ENCODE peak calls at places on chromosomes 2 and 18, in nine cellular contexts. H is Peyer's patch; U is lower lobe of right lung; I is IMR-90; P is MM.1S; T is heart right ventricle; L is ovary; E is CD8-positive, alpha-beta T cell; D is mucosa of descending colon. S is an unnamed sample. For H3K4me1, the result is how much of the 10 kb centered on the place peaks cover.

GRCh38 chr18:53971331-53971730 is 253.1 kb downstream of the MBD2 start:
- DNase-seq in H (no peak), U (no peak), I (no peak), P (no peak), T (no peak), L (no peak), E (no peak), D (no peak), S (peak)

GRCh38 chr2:72605836-72606442 is 219.9 kb downstream of the EXOC6B start:
- DNase-seq in H (no peak), U (no peak), I (peak), P (peak), T (no peak), L (no peak), E (no peak), D (no peak), S (no peak)

GRCh38 chr18:70288171-70288850 is 534 bp upstream of the SOCS6 start:
- DNase-seq in H (peak), U (peak), I (peak), P (no peak), T (peak), L (peak), E (no peak), D (peak), S (peak)

GRCh38 chr2:16623046-16623445 is 42.6 kb downstream of the CYRIA start:
- DNase-seq in H (no peak), U (no peak), I (peak), P (no peak), T (no peak), L (no peak), E (no peak), D (no peak), S (peak)

GRCh38 chr18:73742959-73743358 is 404.7 kb downstream of the FBXO15 start:
- DNase-seq in H (no peak), U (no peak), I (peak), P (no peak), T (no peak), L (no peak), E (no peak), D (no peak), S (no peak)

GRCh38 chr18:79365701-79366100 is 30.0 kb upstream of the NFATC1 start:
- DNase-seq in H (no peak), U (no peak), I (peak), P (no peak), T (no peak), L (no peak), E (no peak), D (no peak), S (no peak)

GRCh38 chr2:96934831-96935545 is 51.4 kb downstream of the FAM178B start:
- DNase-seq in H (no peak), U (no peak), I (no peak), P (no peak), T (no peak), L (no peak), E (no peak), D (peak), S (peak)

GRCh38 chr2:189633392-189633811 is 27.9 kb upstream of the ASNSD1 start:
- DNase-seq in H (no peak), U (no peak), I (no peak), P (no peak), T (no peak), L (no peak), E (no peak), D (no peak), S (no peak)

GRCh38 chr2:47904903-47905453 is 1.3 kb downstream of the FBXO11 start:
- DNase-seq in H (peak), U (peak), I (no peak), P (peak), T (no peak), L (peak), E (peak), D (peak), S (peak)

GRCh38 chr2:18940184-18940583 is 350.8 kb upstream of the NT5C1B start:
- DNase-seq in H (no peak), U (no peak), I (no peak), P (peak), T (no peak), L (no peak), E (no peak), D (no peak), S (no peak)

GRCh38 chr2:178331474-178332431 is 119.2 kb downstream of the PRKRA start:
- DNase-seq in H (no peak), U (no peak), I (no peak), P (no peak), T (no peak), L (no peak), E (no peak), D (no peak), S (no peak)

GRCh38 chr2:136801628-136802027 is 36.3 kb downstream of the THSD7B start:
- DNase-seq in H (no peak), U (no peak), I (no peak), P (no peak), T (no peak), L (no peak), E (no peak), D (no peak), S (no peak)

GRCh38 chr2:121532347-121532766 is 1.7 kb downstream of the RNU4ATAC start:
- DNase-seq in H (no peak), U (no peak), I (peak), P (no peak), T (no peak), L (no peak), E (no peak), D (no peak), S (no peak)

GRCh38 chr2:20537423-20538307 is 90.8 kb downstream of the RHOB start:
- DNase-seq in H (no peak), U (no peak), I (no peak), P (no peak), T (no peak), L (no peak), E (no peak), D (no peak), S (no peak)

GRCh38 chr2:20536619-20537422 is 89.9 kb downstream of the RHOB start:
- DNase-seq in H (no peak), U (no peak), I (no peak), P (no peak), T (no peak), L (no peak), E (no peak), D (no peak), S (no peak)

GRCh38 chr2:20532634-20533437 is 86.0 kb downstream of the RHOB start:
- DNase-seq in H (no peak), U (no peak), I (no peak), P (no peak), T (peak), L (no peak), E (no peak), D (no peak), S (peak)

GRCh38 chr2:20533993-20534591 is 87.2 kb downstream of the RHOB start:
- DNase-seq in H (no peak), U (no peak), I (no peak), P (no peak), T (no peak), L (no peak), E (no peak), D (no peak), S (no peak)

DNA sequence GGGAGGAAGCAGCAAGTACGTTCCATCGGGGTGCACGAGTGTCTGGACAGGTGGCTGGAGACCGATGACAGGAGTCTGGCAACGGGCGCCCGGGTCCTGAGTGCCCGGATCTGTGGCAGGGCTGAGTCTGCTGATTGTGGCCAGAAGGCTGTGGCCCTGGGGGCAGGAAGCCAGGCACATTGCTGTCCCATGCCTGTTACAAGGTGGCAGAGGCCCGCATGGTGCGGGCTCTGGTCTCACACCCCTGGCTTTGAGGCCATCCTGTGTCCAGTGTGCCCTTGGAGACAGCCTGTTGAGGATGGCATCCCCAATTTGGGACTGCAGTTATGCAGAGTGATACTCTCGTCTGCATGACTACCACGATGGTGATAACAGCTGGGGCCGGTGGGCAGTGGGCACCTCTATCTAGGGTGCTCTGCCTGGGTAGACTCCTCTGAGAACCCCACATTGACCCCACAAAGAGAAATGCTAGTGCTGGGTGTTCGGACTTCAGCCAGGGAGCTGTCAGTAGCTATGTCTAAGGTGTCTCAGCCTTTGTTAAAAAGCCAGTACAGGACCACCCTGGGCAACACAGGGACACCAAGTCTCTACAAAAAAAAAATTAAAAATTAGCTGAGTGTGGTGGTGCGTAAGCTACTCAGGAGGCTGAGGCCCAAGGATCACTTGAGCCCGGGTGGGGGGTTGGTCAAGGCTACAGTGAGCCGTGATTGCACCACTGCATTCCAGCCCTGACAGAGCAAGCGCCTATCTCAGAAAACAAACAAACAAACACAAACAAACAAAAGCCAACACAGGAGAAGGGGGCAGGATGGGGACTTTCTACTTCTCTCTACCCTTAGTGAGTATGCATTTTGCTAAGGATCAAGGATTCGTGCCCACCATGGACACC is 88.3 kb downstream of the RHOB start:
- DNase-seq in H (no peak), U (no peak), I (no peak), P (no peak), T (peak), L (no peak), E (no peak), D (no peak), S (no peak)
- H3K4me1 ChIP-seq in H (under half), U (under half), I (under half), P (under half), T (half or more), L (under half), E (under half), D (under half), S (under half)

DNA sequence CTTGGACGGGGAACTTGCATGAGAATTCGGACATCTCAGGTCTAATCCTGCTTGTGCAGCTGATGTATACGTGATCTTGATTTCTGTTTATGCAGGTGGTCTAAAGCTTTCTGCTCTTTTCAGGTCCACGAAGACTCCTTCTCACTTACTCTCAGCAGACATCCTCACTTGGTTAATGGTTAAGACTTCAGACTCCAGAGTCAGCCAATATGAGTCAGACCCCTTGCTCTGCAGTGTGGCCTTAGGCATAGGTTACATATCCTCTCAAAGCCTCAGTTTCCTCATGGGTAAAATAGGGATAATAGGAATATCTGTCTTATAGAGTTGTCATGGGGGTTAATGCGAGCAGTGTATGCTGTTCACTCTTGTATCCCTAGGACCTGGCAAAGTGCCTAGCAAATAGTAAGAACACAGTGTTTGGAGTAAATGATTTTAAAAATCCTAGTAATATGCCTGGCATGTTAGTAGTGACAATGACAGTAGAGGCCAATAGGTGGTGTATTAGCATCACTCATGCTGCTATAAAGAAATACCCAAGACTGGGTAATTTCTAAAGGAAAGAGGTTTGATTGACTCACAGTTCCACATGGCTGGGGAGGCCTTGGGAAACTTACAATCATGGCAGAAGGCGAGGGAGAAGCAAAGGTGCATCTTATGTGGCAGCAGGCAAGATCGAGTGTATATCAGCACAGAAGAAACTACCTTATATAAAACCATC is 42.3 kb downstream of the XRCC5 start:
- DNase-seq in H (no peak), U (no peak), I (peak), P (no peak), T (no peak), L (no peak), E (no peak), D (no peak), S (no peak)
- TF ChIP-seq CTCF in H (no peak), U (no peak), I (peak), P (no peak), T (no peak), L (no peak), E (no peak), D (no peak), S (peak)

DNA sequence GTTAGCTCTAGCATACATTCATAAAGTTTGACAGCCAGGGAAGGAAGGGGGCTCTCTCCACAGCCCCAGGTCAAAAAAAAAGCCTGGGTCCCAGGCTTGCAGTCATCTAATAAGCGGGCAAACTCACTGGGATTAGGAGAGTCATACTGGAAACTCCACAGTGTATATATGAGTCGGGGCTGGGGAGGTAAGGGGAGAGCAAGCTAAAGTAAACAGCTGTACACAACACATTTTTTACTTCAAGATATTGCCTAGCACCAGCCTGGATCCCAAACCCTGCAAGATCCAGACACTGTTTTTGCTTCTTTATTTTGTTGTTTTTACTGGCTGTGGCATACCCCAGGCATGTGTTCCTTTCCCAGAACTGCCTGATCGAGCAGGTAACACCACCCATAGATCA is 291.3 kb upstream of the TANK start:
- DNase-seq in H (no peak), U (no peak), I (peak), P (no peak), T (no peak), L (no peak), E (no peak), D (no peak), S (no peak)
- H3K4me1 ChIP-seq in H (under half), U (under half), I (under half), P (under half), T (under half), L (under half), E (under half), D (under half), S (under half)

GRCh38 chr2:129606496-129607270 is 372.8 kb upstream of the RAB6C start:
- DNase-seq in H (no peak), U (no peak), I (no peak), P (no peak), T (no peak), L (no peak), E (no peak), D (no peak), S (no peak)
- TF ChIP-seq CTCF in H (no peak), U (no peak), I (no peak), P (no peak), T (no peak), L (no peak), E (no peak), D (no peak), S (no peak)

GRCh38 chr2:162839419-162839818 is 852 bp upstream of the KCNH7 start:
- DNase-seq in H (no peak), U (no peak), I (no peak), P (no peak), T (no peak), L (no peak), E (no peak), D (no peak), S (no peak)
- H3K4me1 ChIP-seq in H (under half), U (under half), I (under half), P (under half), T (under half), L (under half), E (under half), D (under half), S (under half)

GRCh38 chr2:168555283-168555682 is 99.2 kb downstream of the CERS6 start:
- DNase-seq in H (no peak), U (no peak), I (no peak), P (no peak), T (no peak), L (no peak), E (no peak), D (no peak), S (no peak)
- TF ChIP-seq CTCF in H (no peak), U (no peak), I (no peak), P (no peak), T (no peak), L (no peak), E (no peak), D (no peak), S (no peak)

DNA sequence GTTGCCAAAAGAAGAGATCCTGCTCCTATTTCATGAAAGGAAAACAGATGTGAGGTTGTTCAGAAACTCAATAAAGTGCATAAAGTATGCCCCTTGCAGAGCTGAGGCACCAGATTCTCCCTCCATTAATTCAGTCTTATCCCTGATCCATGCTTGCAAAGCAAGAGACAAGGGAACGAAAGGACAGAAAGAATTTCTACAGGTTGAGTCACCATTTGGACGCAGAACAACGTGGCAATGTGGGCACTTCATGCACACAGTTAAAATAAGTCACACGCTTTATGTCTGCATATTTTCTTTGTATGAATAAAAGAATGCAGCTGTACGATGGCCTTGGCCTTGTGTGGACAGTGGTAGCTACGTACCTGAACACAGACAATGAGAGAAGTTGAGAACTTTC is 321.7 kb upstream of the REV1 start:
- DNase-seq in H (no peak), U (no peak), I (peak), P (no peak), T (no peak), L (no peak), E (no peak), D (no peak), S (peak)
- H3K4me1 ChIP-seq in H (under half), U (under half), I (under half), P (under half), T (under half), L (under half), E (under half), D (under half), S (under half)

GRCh38 chr2:129748653-129749052 is 230.8 kb upstream of the RAB6C start:
- DNase-seq in H (no peak), U (no peak), I (no peak), P (peak), T (no peak), L (no peak), E (no peak), D (no peak), S (no peak)
- TF ChIP-seq CTCF in H (peak), U (no peak), I (no peak), P (peak), T (no peak), L (no peak), E (no peak), D (no peak), S (no peak)